ENCODE peak calls at places on chromosomes 16 and 17, in nine cellular contexts. One of them, this sample, is unnamed. For H3K9me2, the result is how much of the 10 kb centered on the place peaks cover.

GRCh38 chr16:31507929-31508705 is at the start of gene RUSF1:
- DNase-seq in hepatocyte: peak
- DNase-seq in GM23338: peak
- DNase-seq in SK-N-SH: peak
- DNase-seq in PC-3: peak
- DNase-seq in GM23248: peak
- DNase-seq in PC-9: peak
- DNase-seq in HCT116: peak
- DNase-seq in Karpas-422: peak
- DNase-seq in this sample: peak

GRCh38 chr16:82810077-82810476 is 183.3 kb downstream of the CDH13 start:
- DNase-seq in hepatocyte: no peak
- DNase-seq in GM23338: no peak
- DNase-seq in SK-N-SH: no peak
- DNase-seq in PC-3: no peak
- DNase-seq in GM23248: no peak
- DNase-seq in PC-9: no peak
- DNase-seq in HCT116: no peak
- DNase-seq in Karpas-422: no peak
- DNase-seq in this sample: no peak

GRCh38 chr16:12801511-12802042 is 2.1 kb downstream of the CPPED1 start:
- DNase-seq in hepatocyte: no peak
- DNase-seq in GM23338: no peak
- DNase-seq in SK-N-SH: no peak
- DNase-seq in PC-3: no peak
- DNase-seq in GM23248: peak
- DNase-seq in PC-9: peak
- DNase-seq in HCT116: no peak
- DNase-seq in Karpas-422: no peak
- DNase-seq in this sample: peak

GRCh38 chr16:80804451-80805383 is at the start of gene CDYL2:
- DNase-seq in hepatocyte: peak
- DNase-seq in GM23338: peak
- DNase-seq in SK-N-SH: peak
- DNase-seq in PC-3: peak
- DNase-seq in GM23248: peak
- DNase-seq in PC-9: no peak
- DNase-seq in HCT116: no peak
- DNase-seq in Karpas-422: peak
- DNase-seq in this sample: peak

GRCh38 chr16:17519041-17519440 is 48.3 kb upstream of the XYLT1 start:
- DNase-seq in hepatocyte: no peak
- DNase-seq in GM23338: no peak
- DNase-seq in SK-N-SH: no peak
- DNase-seq in PC-3: no peak
- DNase-seq in GM23248: peak
- DNase-seq in PC-9: no peak
- DNase-seq in HCT116: no peak
- DNase-seq in Karpas-422: no peak
- DNase-seq in this sample: no peak

GRCh38 chr17:42475121-42475520 is 16.4 kb downstream of the ATP6V0A1 start:
- DNase-seq in hepatocyte: no peak
- DNase-seq in GM23338: no peak
- DNase-seq in SK-N-SH: no peak
- DNase-seq in PC-3: no peak
- DNase-seq in GM23248: no peak
- DNase-seq in PC-9: no peak
- DNase-seq in HCT116: no peak
- DNase-seq in Karpas-422: no peak
- DNase-seq in this sample: no peak

GRCh38 chr17:71792966-71793365 is 327.9 kb upstream of the SOX9 start:
- DNase-seq in hepatocyte: no peak
- DNase-seq in GM23338: peak
- DNase-seq in SK-N-SH: no peak
- DNase-seq in PC-3: peak
- DNase-seq in GM23248: peak
- DNase-seq in PC-9: no peak
- DNase-seq in HCT116: no peak
- DNase-seq in Karpas-422: no peak
- DNase-seq in this sample: no peak

GRCh38 chr17:40209404-40210093 is 9.6 kb upstream of the WIPF2 start:
- DNase-seq in hepatocyte: no peak
- DNase-seq in GM23338: no peak
- DNase-seq in SK-N-SH: no peak
- DNase-seq in PC-3: no peak
- DNase-seq in GM23248: peak
- DNase-seq in PC-9: no peak
- DNase-seq in HCT116: no peak
- DNase-seq in Karpas-422: no peak
- DNase-seq in this sample: no peak

DNA sequence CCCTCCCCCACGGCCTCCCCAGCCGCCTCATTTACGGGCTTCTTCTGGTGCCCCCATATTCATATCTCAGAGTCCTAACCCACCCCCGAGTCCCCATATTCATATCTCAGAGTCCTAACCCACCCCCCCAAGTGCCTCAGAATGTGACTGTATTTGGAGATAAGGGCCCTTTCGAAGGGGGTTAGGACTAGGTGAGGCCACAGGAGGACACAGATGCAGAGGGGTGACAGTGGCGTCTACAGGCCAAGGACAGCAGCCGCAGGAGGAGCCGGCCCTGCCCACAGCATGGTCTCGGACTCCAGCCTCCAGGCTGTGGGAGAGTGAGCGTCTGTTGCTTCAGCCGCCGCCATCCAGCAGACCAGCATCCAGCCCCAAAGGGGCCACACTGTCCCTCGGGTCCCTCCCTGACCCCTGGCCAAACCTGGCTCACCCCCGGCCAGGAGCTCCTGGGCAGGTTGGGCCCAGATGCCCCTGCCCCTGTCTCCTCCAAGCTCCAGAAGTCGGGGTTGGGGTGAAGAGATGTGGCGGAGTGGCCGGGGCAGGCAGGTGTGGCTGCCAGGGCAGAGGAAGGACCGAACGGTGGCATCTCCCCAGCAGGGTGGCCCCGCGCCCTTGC is 25.5 kb downstream of the CACNA1H start:
- DNase-seq in hepatocyte: no peak
- DNase-seq in GM23338: no peak
- DNase-seq in SK-N-SH: no peak
- DNase-seq in PC-3: no peak
- DNase-seq in GM23248: no peak
- DNase-seq in PC-9: no peak
- DNase-seq in HCT116: no peak
- DNase-seq in Karpas-422: no peak
- DNase-seq in this sample: no peak
- H2AFZ ChIP-seq in hepatocyte: no peak
- H2AFZ ChIP-seq in GM23338: no peak
- H2AFZ ChIP-seq in SK-N-SH: no peak
- H2AFZ ChIP-seq in PC-3: no peak
- H2AFZ ChIP-seq in GM23248: no peak
- H2AFZ ChIP-seq in PC-9: no peak
- H2AFZ ChIP-seq in HCT116: no peak
- H2AFZ ChIP-seq in Karpas-422: no peak
- H2AFZ ChIP-seq in this sample: no peak

GRCh38 chr16:86951831-86952598 is 365.2 kb downstream of the C16orf95 start:
- DNase-seq in hepatocyte: peak
- DNase-seq in GM23338: no peak
- DNase-seq in SK-N-SH: no peak
- DNase-seq in PC-3: peak
- DNase-seq in GM23248: peak
- DNase-seq in PC-9: no peak
- DNase-seq in HCT116: peak
- DNase-seq in Karpas-422: no peak
- DNase-seq in this sample: no peak

GRCh38 chr16:86955136-86955890 is 361.9 kb downstream of the C16orf95 start:
- DNase-seq in hepatocyte: no peak
- DNase-seq in GM23338: no peak
- DNase-seq in SK-N-SH: no peak
- DNase-seq in PC-3: no peak
- DNase-seq in GM23248: no peak
- DNase-seq in PC-9: no peak
- DNase-seq in HCT116: no peak
- DNase-seq in Karpas-422: no peak
- DNase-seq in this sample: no peak

GRCh38 chr16:86956437-86956836 is 360.8 kb downstream of the C16orf95 start:
- DNase-seq in hepatocyte: no peak
- DNase-seq in GM23338: no peak
- DNase-seq in SK-N-SH: no peak
- DNase-seq in PC-3: no peak
- DNase-seq in GM23248: no peak
- DNase-seq in PC-9: no peak
- DNase-seq in HCT116: no peak
- DNase-seq in Karpas-422: no peak
- DNase-seq in this sample: no peak

GRCh38 chr16:86952769-86953168 is 364.4 kb downstream of the C16orf95 start:
- DNase-seq in hepatocyte: no peak
- DNase-seq in GM23338: no peak
- DNase-seq in SK-N-SH: no peak
- DNase-seq in PC-3: peak
- DNase-seq in GM23248: peak
- DNase-seq in PC-9: no peak
- DNase-seq in HCT116: no peak
- DNase-seq in Karpas-422: no peak
- DNase-seq in this sample: no peak

DNA sequence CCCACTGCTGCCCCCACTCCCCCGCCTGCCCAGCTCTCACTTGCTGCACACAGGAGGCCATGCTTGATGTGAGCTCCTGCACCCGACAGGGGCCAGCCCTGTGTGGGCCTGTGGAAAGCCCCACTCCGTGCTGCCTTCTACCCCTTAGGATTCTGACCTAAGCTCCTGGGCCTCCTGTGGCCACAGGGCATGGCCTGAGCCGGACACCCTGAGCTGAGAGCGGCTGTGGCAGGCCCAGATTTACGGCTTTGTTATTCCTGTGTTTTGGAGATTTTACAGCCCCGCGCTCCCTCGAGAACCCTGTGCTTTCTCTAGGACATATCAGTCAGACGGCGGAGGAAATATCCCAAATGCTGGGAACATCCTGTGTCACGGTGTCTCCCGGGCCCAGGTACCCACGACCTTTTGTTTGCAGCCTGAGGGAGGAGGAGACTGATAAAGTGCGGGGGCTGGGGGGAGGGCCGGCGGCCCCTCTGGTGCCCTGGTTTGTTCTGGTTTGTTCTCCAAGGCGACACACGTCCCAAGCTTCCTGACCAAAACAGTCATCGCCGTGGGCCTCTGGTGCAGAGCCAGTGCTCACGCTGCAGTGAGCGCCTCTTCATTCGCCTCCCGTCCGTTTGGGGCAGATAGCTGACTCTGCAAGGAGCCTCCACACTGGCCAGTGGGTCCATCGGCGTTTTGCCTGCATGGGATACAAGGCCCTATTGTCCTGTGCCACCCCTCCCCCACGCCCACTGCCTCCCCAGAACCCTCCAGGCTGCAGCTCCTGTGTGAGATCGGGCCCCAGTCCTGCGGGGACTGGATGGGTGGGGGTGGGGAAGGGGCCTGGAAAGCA is 363.3 kb downstream of the C16orf95 start:
- DNase-seq in hepatocyte: no peak
- DNase-seq in GM23338: peak
- DNase-seq in SK-N-SH: no peak
- DNase-seq in PC-3: no peak
- DNase-seq in GM23248: no peak
- DNase-seq in PC-9: no peak
- DNase-seq in HCT116: no peak
- DNase-seq in Karpas-422: no peak
- DNase-seq in this sample: no peak
- H3K9me2 ChIP-seq in hepatocyte: under half
- H3K9me2 ChIP-seq in GM23338: under half
- H3K9me2 ChIP-seq in SK-N-SH: under half
- H3K9me2 ChIP-seq in PC-3: under half
- H3K9me2 ChIP-seq in GM23248: under half
- H3K9me2 ChIP-seq in PC-9: under half
- H3K9me2 ChIP-seq in HCT116: under half
- H3K9me2 ChIP-seq in Karpas-422: under half
- H3K9me2 ChIP-seq in this sample: under half

GRCh38 chr17:82039695-82040299 is 2.3 kb upstream of the DCXR start:
- DNase-seq in hepatocyte: no peak
- DNase-seq in GM23338: no peak
- DNase-seq in SK-N-SH: no peak
- DNase-seq in PC-3: no peak
- DNase-seq in GM23248: no peak
- DNase-seq in PC-9: no peak
- DNase-seq in HCT116: no peak
- DNase-seq in Karpas-422: no peak
- DNase-seq in this sample: no peak

GRCh38 chr17:82036634-82037112 is 824 bp downstream of the DCXR start:
- DNase-seq in hepatocyte: no peak
- DNase-seq in GM23338: no peak
- DNase-seq in SK-N-SH: no peak
- DNase-seq in PC-3: no peak
- DNase-seq in GM23248: no peak
- DNase-seq in PC-9: no peak
- DNase-seq in HCT116: no peak
- DNase-seq in Karpas-422: no peak
- DNase-seq in this sample: no peak

GRCh38 chr17:82037113-82037888 is at the start of gene DCXR:
- DNase-seq in hepatocyte: peak
- DNase-seq in GM23338: peak
- DNase-seq in SK-N-SH: peak
- DNase-seq in PC-3: peak
- DNase-seq in GM23248: peak
- DNase-seq in PC-9: peak
- DNase-seq in HCT116: peak
- DNase-seq in Karpas-422: peak
- DNase-seq in this sample: peak

GRCh38 chr17:82035956-82036633 is 1.4 kb downstream of the DCXR start:
- DNase-seq in hepatocyte: no peak
- DNase-seq in GM23338: no peak
- DNase-seq in SK-N-SH: no peak
- DNase-seq in PC-3: peak
- DNase-seq in GM23248: no peak
- DNase-seq in PC-9: no peak
- DNase-seq in HCT116: no peak
- DNase-seq in Karpas-422: no peak
- DNase-seq in this sample: no peak

GRCh38 chr17:82037889-82038195 is 345 bp upstream of the DCXR start:
- DNase-seq in hepatocyte: no peak
- DNase-seq in GM23338: no peak
- DNase-seq in SK-N-SH: no peak
- DNase-seq in PC-3: no peak
- DNase-seq in GM23248: no peak
- DNase-seq in PC-9: no peak
- DNase-seq in HCT116: no peak
- DNase-seq in Karpas-422: no peak
- DNase-seq in this sample: no peak
- H3K4me3 ChIP-seq in hepatocyte: no peak
- H3K4me3 ChIP-seq in GM23338: peak
- H3K4me3 ChIP-seq in SK-N-SH: peak
- H3K4me3 ChIP-seq in PC-3: peak
- H3K4me3 ChIP-seq in GM23248: peak
- H3K4me3 ChIP-seq in PC-9: peak
- H3K4me3 ChIP-seq in HCT116: peak
- H3K4me3 ChIP-seq in Karpas-422: peak
- H3K4me3 ChIP-seq in this sample: peak

DNA sequence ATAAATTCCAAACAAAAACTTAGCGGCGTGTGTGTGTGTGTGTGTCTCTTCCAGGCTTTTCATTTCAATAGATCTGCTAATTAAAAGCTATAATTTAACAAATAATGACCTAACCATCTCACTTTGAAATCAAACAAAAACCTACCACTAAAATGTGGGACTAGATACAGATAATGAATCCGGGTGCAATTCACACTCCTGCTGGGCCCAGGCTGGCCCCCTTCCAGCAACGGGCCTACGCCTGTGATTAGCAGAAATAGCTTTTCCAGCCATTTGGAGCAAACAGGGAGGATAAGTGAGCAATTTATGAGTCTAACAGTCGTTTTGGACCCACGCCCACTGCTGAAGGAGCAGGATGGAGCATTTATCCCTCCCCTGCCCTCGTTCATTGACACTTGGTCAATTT is 18.0 kb upstream of the BHLHA9 start:
- DNase-seq in hepatocyte: no peak
- DNase-seq in GM23338: no peak
- DNase-seq in SK-N-SH: peak
- DNase-seq in PC-3: no peak
- DNase-seq in GM23248: peak
- DNase-seq in PC-9: no peak
- DNase-seq in HCT116: no peak
- DNase-seq in Karpas-422: no peak
- DNase-seq in this sample: no peak
- H2AFZ ChIP-seq in hepatocyte: no peak
- H2AFZ ChIP-seq in GM23338: no peak
- H2AFZ ChIP-seq in SK-N-SH: peak
- H2AFZ ChIP-seq in PC-3: no peak
- H2AFZ ChIP-seq in GM23248: no peak
- H2AFZ ChIP-seq in PC-9: no peak
- H2AFZ ChIP-seq in HCT116: no peak
- H2AFZ ChIP-seq in Karpas-422: no peak
- H2AFZ ChIP-seq in this sample: no peak

This sample was measured in OCI-LY7.